ENCODE peak calls at places on chromosomes 7 and 10, in four cellular contexts. J is GM12878, S is HepG2, P is K562. A is an unnamed sample.

GRCh38 chr7:69994907-69995542 is 396.8 kb downstream of the AUTS2 start:
- DNase-seq in P (no peak), J (no peak), S (no peak), A (no peak)

GRCh38 chr7:78953726-78954363 is 499.6 kb downstream of the MAGI2 start:
- DNase-seq in J (no peak), S (no peak), P (no peak), A (no peak)

GRCh38 chr7:101990811-101991418 is 173.5 kb downstream of the CUX1 start:
- DNase-seq in P (no peak), J (peak), S (no peak), A (no peak)

GRCh38 chr10:124220547-124220946 is 127.1 kb upstream of the CHST15 start:
- DNase-seq in J (no peak), P (no peak), S (no peak), A (no peak)

GRCh38 chr7:55005241-55005836 is 13.5 kb upstream of the EGFR start:
- DNase-seq in S (no peak), P (no peak), J (no peak), A (no peak)

GRCh38 chr7:100407285-100408180 is 21.0 kb downstream of the ZCWPW1 start:
- DNase-seq in P (peak), S (peak), J (peak), A (peak)

GRCh38 chr7:94655884-94656657 is at the start of gene SGCE:
- DNase-seq in P (peak), J (peak), S (peak), A (peak)

GRCh38 chr7:147088916-147089315 is 972.3 kb downstream of the CNTNAP2 start:
- DNase-seq in J (no peak), S (no peak), P (no peak), A (no peak)

GRCh38 chr7:159128767-159129166 is 15.9 kb downstream of the VIPR2 start:
- DNase-seq in P (no peak), J (no peak), S (no peak), A (no peak)

DNA sequence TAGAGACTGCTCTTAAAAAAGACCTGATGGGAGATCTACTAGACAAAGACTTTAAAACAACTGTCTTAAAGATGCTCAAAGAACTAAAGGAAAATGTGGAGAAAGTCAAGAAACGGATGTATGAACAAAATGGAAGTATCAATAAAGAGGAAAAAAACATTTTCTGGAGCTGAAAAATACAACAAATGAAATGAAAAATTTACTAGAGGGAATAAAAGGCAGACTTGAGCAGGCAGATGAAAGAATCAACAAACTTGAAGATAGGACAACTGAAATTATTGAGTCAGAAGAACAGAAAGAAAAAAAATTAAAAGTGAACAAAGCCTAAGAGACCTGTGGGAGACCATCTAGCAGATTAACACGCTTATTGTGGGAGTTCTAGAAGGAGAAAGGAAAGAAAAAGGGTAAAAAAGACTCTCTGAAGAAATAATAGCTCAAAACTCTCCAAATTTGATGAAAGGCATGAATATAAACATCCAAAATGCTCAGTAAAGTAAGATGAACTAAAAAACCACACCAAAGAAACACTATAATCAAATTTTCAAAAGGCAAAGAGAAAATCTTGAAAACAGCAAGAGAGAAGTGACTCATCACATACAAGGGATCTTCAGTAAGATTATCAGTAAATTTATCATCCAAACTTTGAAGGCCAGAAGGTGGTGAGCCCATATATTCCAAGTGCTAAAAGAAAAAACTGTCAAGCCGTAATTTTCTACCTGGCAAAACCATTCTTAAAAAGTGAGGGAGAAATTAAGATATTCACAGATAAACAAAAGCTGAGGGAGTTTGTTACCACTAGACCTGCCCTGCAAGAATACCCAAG is 83.2 kb downstream of the SCRN1 start:
- DNase-seq in J (no peak), S (no peak), P (no peak), A (no peak)
- TF ChIP-seq TARDBP in J (no peak), S (no peak), P (no peak), A (no peak)

GRCh38 chr7:2623698-2624014 is 8.1 kb upstream of the TTYH3 start:
- DNase-seq in S (no peak), P (no peak), J (no peak), A (no peak)

GRCh38 chr7:2621948-2622640 is 9.7 kb upstream of the TTYH3 start:
- DNase-seq in P (no peak), J (no peak), S (peak), A (no peak)

GRCh38 chr7:2621061-2621828 is 10.5 kb upstream of the TTYH3 start:
- DNase-seq in P (peak), J (no peak), S (no peak), A (no peak)

GRCh38 chr7:2624293-2624881 is 7.4 kb upstream of the TTYH3 start:
- DNase-seq in J (no peak), P (peak), S (no peak), A (no peak)

GRCh38 chr7:2622869-2623697 is 8.7 kb upstream of the TTYH3 start:
- DNase-seq in P (no peak), S (peak), J (no peak), A (no peak)
- TF ChIP-seq TARDBP in P (no peak), S (peak), J (no peak), A (no peak)

GRCh38 chr10:121373411-121373810 is 224.8 kb downstream of the FGFR2 start:
- DNase-seq in J (no peak), S (no peak), P (no peak), A (no peak)

GRCh38 chr10:121374121-121374520 is 224.1 kb downstream of the FGFR2 start:
- DNase-seq in S (no peak), P (no peak), J (no peak), A (no peak)

GRCh38 chr10:121365566-121365965 is 232.7 kb downstream of the FGFR2 start:
- DNase-seq in P (no peak), J (no peak), S (no peak), A (no peak)

GRCh38 chr10:121371836-121372235 is 226.4 kb downstream of the FGFR2 start:
- DNase-seq in J (no peak), P (no peak), S (no peak), A (no peak)

GRCh38 chr10:121368347-121369025 is 229.8 kb downstream of the FGFR2 start:
- DNase-seq in J (no peak), S (peak), P (no peak), A (no peak)
- TF ChIP-seq TARDBP in J (no peak), S (no peak), P (no peak), A (no peak)

GRCh38 chr7:156823441-156823840 is 69.5 kb downstream of the LMBR1 start:
- DNase-seq in S (no peak), J (no peak), P (no peak), A (no peak)
- TF ChIP-seq TARDBP in S (no peak), J (no peak), P (no peak), A (no peak)

DNA sequence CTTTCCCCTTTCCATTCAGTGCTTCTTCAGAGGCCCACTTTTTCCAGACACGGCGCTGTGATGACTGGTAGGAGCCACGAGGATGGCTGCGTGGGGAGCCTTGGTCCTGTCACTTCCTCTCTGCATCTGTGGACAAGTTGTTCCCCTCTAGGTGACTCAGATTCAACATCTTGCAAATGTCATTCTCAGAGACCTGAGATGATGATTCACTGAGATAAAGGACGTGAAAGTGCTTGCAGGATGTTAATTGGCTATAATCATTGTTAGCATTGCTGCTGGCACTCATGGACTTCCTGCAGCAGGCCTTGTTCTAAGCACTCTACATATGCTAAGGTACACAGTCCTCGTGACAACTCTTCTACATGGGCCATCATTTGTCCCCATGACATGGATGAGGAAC is 489.8 kb upstream of the ZMIZ1 start:
- DNase-seq in S (no peak), J (peak), P (no peak), A (no peak)
- TF ChIP-seq TARDBP in S (no peak), J (no peak), P (no peak), A (no peak)

DNA sequence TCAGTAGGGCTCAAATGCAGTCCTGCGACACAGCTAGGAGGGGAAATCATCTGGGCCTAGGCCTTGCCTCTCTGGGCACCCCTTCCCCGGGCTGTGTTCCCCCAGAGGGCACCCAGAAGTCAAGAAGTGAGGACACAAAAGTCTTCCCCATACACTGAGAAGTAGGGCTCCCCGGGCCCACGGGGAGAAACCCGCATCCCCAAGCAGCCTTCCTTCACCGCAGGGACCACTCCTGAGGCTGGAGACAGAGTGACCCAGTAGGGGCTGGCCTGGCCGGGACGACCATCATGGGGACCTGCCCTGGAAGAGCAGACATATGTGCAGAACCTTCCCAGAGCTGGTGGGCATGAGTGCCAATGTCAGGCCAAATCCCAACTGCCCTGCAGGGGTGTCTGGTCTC is 163.5 kb downstream of the GFRA1 start:
- DNase-seq in P (no peak), S (no peak), J (no peak), A (no peak)
- TF ChIP-seq TARDBP in P (no peak), S (no peak), J (no peak), A (no peak)